ENCODE peak calls at places on chromosomes 6 and 20, in ten cellular contexts. U is psoas muscle, A is kidney, N is fibroblast of lung, Y is tibial artery, O is lower lobe of right lung, G is fibroblast of mammary gland, D is neural crest cell, M is upper lobe of right lung, L is GM13977. X is an unnamed sample.

GRCh38 chr20:29878281-29878741 is 1379.2 kb upstream of the DEFB115 start:
- DNase-seq in U (peak), L (peak), O (peak), Y (no peak), M (peak), A (peak), D (no peak), G (no peak), N (no peak), X (no peak)

GRCh38 chr6:129628101-129628815 is 81.7 kb downstream of the ARHGAP18 start:
- DNase-seq in A (no peak), N (no peak), L (no peak), M (no peak), Y (no peak), U (no peak), O (no peak), D (no peak), G (no peak), X (no peak)

GRCh38 chr6:93678841-93679454 is 259.6 kb upstream of the EPHA7 start:
- DNase-seq in M (no peak), A (no peak), N (peak), L (no peak), U (no peak), O (no peak), Y (no peak), G (no peak), D (no peak), X (no peak)

GRCh38 chr20:41135187-41135887 is 2.0 kb upstream of the PLCG1 start:
- DNase-seq in L (peak), D (peak), Y (peak), O (peak), N (no peak), A (no peak), M (peak), U (no peak), G (peak), X (peak)

GRCh38 chr6:32968770-32969684 is 633 bp downstream of the BRD2 start:
- DNase-seq in G (peak), D (peak), N (peak), Y (peak), L (peak), A (peak), M (peak), O (peak), U (peak), X (peak)

GRCh38 chr6:21354805-21355238 is 238.7 kb upstream of the SOX4 start:
- DNase-seq in N (no peak), G (no peak), U (no peak), M (no peak), O (no peak), A (no peak), D (no peak), Y (no peak), L (peak), X (no peak)

GRCh38 chr20:43931976-43932375 is 17.3 kb downstream of the TOX2 start:
- DNase-seq in N (no peak), U (no peak), A (no peak), M (no peak), G (no peak), L (no peak), O (no peak), Y (no peak), D (no peak), X (no peak)

GRCh38 chr6:165793287-165793825 is 130.3 kb upstream of the PDE10A start:
- DNase-seq in O (no peak), G (no peak), N (no peak), M (no peak), A (no peak), Y (no peak), L (no peak), D (no peak), U (no peak), X (no peak)

GRCh38 chr6:26141378-26141901 is 54.2 kb downstream of the HFE start:
- DNase-seq in N (no peak), O (no peak), L (no peak), D (no peak), U (no peak), M (no peak), G (no peak), A (no peak), Y (no peak), X (no peak)

DNA sequence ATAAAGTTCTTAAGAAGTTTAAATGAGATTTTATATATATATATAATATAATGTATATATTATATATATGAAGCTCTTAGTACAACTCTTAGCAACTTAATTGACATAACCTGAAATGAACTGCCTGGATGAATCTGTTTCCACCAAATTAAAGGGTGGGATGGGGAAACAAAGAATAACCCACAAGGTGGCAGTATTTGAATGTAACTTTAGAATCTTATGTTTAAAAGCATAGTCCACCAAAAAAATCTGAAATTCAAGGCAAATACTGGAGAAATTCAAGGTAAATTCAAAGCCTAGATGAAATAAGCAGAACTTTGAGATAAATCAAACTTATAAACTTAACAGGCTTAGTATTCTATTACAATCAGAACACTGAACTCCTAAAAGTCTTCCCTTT is 4.4 kb upstream of the IBTK start:
- DNase-seq in A (no peak), D (no peak), M (no peak), O (no peak), L (peak), N (peak), Y (no peak), G (peak), U (no peak), X (no peak)
- TF ChIP-seq CTCF in A (peak), D (peak), M (peak), O (peak), L (peak), N (peak), Y (peak), G (peak), U (peak), X (peak)

GRCh38 chr6:24493945-24494725 is 634 bp upstream of the ALDH5A1 start:
- DNase-seq in A (no peak), M (no peak), L (no peak), N (no peak), D (no peak), Y (no peak), U (no peak), G (no peak), O (no peak), X (no peak)

GRCh38 chr6:24495516-24495847 is 713 bp downstream of the ALDH5A1 start:
- DNase-seq in N (peak), Y (peak), L (peak), U (peak), M (peak), G (peak), O (peak), A (no peak), D (peak), X (peak)

GRCh38 chr6:24497254-24497989 is 2.7 kb downstream of the ALDH5A1 start:
- DNase-seq in U (no peak), L (peak), G (no peak), A (no peak), D (no peak), Y (no peak), O (no peak), M (no peak), N (no peak), X (no peak)

GRCh38 chr6:24492475-24492874 is 2.3 kb upstream of the ALDH5A1 start:
- DNase-seq in Y (no peak), M (no peak), U (no peak), N (peak), O (no peak), L (no peak), D (no peak), A (no peak), G (no peak), X (peak)

GRCh38 chr6:24494726-24495515 is at the start of gene ALDH5A1:
- DNase-seq in A (peak), Y (peak), D (peak), U (peak), L (peak), N (peak), O (peak), G (peak), M (peak), X (peak)
- TF ChIP-seq CTCF in A (peak), Y (peak), D (peak), U (peak), L (peak), N (peak), O (peak), G (no peak), M (peak), X (no peak)

DNA sequence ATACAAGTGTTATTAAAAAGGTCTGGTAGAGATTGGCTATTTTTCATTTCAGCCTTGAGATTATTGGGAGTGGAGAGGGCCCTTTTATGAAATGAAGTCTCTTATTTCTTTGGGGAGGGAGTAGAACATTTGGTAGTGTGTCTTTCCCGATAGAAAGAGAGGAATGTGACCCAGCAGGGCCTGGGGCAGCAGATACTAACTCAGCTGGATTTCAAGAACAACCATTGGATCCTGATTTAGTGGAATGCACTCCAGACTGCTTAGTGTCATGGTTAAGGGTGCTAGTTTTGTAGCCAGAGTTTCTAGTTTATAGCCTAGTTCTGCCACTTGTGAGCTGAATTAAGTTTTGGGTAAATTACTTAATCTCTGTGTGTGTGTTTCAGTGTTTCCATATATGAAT is 18.4 kb upstream of the FLRT3 start:
- DNase-seq in O (no peak), D (no peak), A (no peak), Y (no peak), G (no peak), U (no peak), N (no peak), M (no peak), L (no peak), X (no peak)
- TF ChIP-seq CTCF in O (no peak), D (no peak), A (no peak), Y (no peak), G (no peak), U (no peak), N (no peak), M (no peak), L (no peak), X (no peak)

GRCh38 chr6:142446576-142446975 is 144.8 kb downstream of the ADGRG6 start:
- DNase-seq in D (no peak), U (no peak), G (no peak), Y (no peak), N (no peak), A (no peak), M (no peak), O (no peak), L (no peak), X (no peak)

GRCh38 chr6:142441716-142442115 is 139.9 kb downstream of the ADGRG6 start:
- DNase-seq in N (no peak), L (no peak), A (no peak), O (no peak), M (no peak), G (no peak), U (no peak), D (no peak), Y (no peak), X (no peak)

GRCh38 chr6:142444388-142444787 is 142.6 kb downstream of the ADGRG6 start:
- DNase-seq in U (no peak), D (no peak), O (no peak), L (no peak), N (peak), A (no peak), Y (no peak), G (peak), M (no peak), X (no peak)

GRCh38 chr6:142443102-142443501 is 141.3 kb downstream of the ADGRG6 start:
- DNase-seq in G (no peak), D (no peak), U (no peak), L (no peak), A (no peak), M (no peak), N (no peak), O (no peak), Y (no peak), X (no peak)

GRCh38 chr6:142444800-142445405 is 143.1 kb downstream of the ADGRG6 start:
- DNase-seq in U (no peak), G (peak), D (no peak), N (no peak), M (no peak), A (no peak), O (no peak), L (no peak), Y (no peak), X (no peak)
- TF ChIP-seq CTCF in U (no peak), G (no peak), D (no peak), N (no peak), M (no peak), A (no peak), O (no peak), L (no peak), Y (no peak), X (no peak)

GRCh38 chr6:90941885-90942284 is 355.0 kb upstream of the MAP3K7 start:
- DNase-seq in M (no peak), A (no peak), Y (no peak), O (no peak), U (no peak), N (no peak), L (no peak), D (no peak), G (no peak), X (no peak)

GRCh38 chr6:90938116-90938515 is 351.2 kb upstream of the MAP3K7 start:
- DNase-seq in M (no peak), A (no peak), L (no peak), Y (no peak), G (no peak), O (no peak), U (no peak), N (peak), D (no peak), X (no peak)

GRCh38 chr6:90939906-90940305 is 353.0 kb upstream of the MAP3K7 start:
- DNase-seq in D (no peak), L (no peak), M (no peak), N (no peak), O (no peak), U (no peak), A (no peak), Y (no peak), G (no peak), X (no peak)

GRCh38 chr6:90936286-90936685 is 349.4 kb upstream of the MAP3K7 start:
- DNase-seq in G (no peak), U (no peak), L (no peak), A (no peak), M (no peak), O (no peak), Y (no peak), N (no peak), D (no peak), X (no peak)

GRCh38 chr6:90940812-90941481 is 354.1 kb upstream of the MAP3K7 start:
- DNase-seq in G (peak), D (no peak), L (peak), O (no peak), M (no peak), U (no peak), Y (no peak), A (no peak), N (peak), X (no peak)
- TF ChIP-seq CTCF in G (peak), D (peak), L (peak), O (peak), M (peak), U (peak), Y (peak), A (peak), N (peak), X (peak)

DNA sequence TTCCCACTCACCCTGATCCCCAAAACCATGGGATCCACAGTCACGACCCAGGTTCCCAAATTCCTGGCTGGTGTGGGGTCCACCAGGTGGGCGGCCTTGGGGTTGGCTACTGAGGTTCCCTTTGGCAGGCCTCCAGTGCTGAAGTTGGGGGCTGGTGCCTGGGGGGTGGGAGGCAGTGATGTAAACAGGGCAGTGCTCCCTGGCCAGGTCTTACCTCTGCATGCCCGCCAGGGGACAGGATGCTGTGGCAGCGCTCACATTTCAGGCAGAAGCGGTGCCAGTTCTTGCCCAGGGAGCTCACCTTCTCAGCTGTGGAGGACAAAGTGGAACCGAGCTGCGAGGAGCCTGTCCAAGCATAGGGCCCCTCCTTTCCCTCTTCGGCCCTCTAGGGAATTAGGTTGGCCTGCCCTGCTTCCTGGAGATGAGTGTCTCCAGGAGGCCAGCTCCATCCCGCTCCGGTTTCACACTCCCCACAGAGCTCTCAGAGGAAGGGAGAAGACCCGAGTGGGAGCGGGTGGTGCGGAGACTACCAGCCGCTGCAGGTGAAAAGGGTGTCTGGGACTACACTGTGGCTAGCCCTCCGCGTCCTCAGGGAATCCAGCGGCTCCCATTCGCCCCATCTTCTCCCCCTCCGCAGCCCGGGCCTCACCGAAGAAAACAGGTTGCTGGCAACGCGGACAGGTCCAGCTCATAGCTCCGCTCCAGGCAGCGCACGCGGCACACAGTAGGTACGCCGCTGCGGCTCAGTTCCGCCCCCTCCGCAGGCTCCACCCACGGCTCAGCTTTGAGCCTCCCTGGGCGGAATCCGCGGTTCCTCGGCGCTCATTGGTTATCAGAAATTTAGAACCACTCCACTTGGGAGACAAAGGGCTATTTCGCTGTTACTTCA is at the start of gene CRIP3:
- DNase-seq in U (peak), Y (no peak), G (peak), M (no peak), L (peak), O (peak), D (no peak), A (peak), N (peak), X (peak)
- TF ChIP-seq CTCF in U (no peak), Y (no peak), G (peak), M (peak), L (peak), O (peak), D (peak), A (peak), N (peak), X (peak)

DNA sequence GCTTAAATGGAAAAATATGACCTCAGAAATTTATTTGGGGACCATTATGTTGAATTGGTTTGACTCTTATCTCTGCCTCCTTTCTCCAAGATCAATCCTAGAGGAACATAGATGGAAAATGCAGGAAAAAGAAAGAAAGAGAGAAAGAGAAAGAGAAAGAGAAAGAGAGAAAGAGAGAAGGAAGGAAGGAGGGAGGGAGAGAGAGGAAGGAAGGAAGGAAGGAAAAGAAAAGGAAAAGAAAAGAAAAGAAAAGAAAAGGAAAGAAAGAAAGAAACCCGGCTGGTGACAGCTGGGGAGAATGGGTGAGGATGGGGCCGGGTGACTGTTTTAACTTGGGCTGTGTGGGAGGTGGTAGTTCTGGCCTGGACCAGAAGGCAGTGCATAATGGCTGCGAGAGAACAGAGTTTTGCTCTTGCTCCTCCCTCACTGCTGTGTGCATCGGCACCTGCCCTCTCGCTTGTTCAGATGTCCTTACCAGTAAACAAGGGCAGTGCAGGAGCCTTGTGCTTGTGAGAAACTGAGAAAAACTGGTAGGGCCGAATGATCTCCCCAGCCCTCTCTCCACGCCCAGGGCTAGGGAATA is 24.7 kb downstream of the GLO1 start:
- DNase-seq in N (no peak), Y (no peak), G (no peak), U (no peak), O (no peak), D (no peak), M (no peak), L (no peak), A (no peak), X (no peak)
- TF ChIP-seq CTCF in N (no peak), Y (no peak), G (no peak), U (no peak), O (no peak), D (no peak), M (no peak), L (no peak), A (no peak), X (no peak)

DNA sequence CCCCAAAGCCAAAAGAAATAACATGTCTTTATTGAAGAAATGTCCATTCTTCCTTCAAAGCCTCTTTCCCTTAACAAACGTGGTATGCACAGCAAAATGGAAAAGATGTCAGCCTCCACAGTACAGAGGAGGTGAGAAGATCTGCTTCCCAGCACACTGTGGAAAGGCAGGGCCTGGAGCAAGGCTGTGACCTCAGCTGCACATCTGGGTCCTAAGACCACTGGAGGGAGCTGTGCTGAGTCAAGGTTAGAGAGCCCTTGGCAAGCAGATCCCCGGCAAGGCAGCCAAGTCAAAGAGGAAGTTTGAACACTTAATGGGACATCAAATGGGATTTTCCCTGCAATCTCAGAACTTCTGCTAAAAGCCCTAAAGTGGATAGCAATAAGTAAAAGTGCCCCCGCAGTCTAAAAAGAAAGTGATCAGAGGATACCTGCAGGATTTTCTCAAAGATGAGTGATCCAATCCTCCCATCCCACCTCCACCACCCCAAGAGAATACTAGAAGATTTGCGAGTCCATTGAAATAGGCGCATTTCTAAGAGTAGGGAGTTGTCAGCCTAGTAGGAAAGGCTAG is 39.4 kb downstream of the UNC5CL start:
- DNase-seq in M (no peak), Y (no peak), G (peak), A (no peak), D (peak), O (peak), U (peak), N (peak), L (peak), X (peak)
- TF ChIP-seq CTCF in M (peak), Y (no peak), G (peak), A (peak), D (peak), O (peak), U (peak), N (peak), L (peak), X (peak)

GRCh38 chr6:43853066-43853650 is 83.1 kb downstream of the VEGFA start:
- DNase-seq in A (no peak), M (peak), G (no peak), Y (no peak), U (no peak), D (no peak), L (no peak), O (no peak), N (peak), X (no peak)

GRCh38 chr6:43855247-43855646 is 85.2 kb downstream of the VEGFA start:
- DNase-seq in O (no peak), N (no peak), A (no peak), G (no peak), L (peak), Y (no peak), U (no peak), M (peak), D (no peak), X (no peak)

GRCh38 chr6:43859213-43859612 is 89.2 kb downstream of the VEGFA start:
- DNase-seq in M (peak), Y (no peak), N (no peak), A (no peak), U (peak), L (no peak), G (no peak), O (no peak), D (no peak), X (no peak)

GRCh38 chr6:43858161-43859153 is 88.4 kb downstream of the VEGFA start:
- DNase-seq in D (no peak), O (no peak), N (no peak), Y (no peak), G (no peak), M (peak), L (no peak), U (peak), A (no peak), X (peak)

GRCh38 chr6:43856005-43856765 is 86.2 kb downstream of the VEGFA start:
- DNase-seq in U (peak), D (no peak), G (no peak), Y (no peak), M (peak), O (peak), N (peak), A (no peak), L (no peak), X (peak)
- TF ChIP-seq CTCF in U (peak), D (peak), G (peak), Y (no peak), M (peak), O (peak), N (peak), A (peak), L (peak), X (peak)

X was measured in nephron progenitor cell.